ENCODE peak calls at places on chromosomes 11 and 22, in seven cellular contexts. X, C, B, A, K, H and S are unnamed samples.

GRCh38 chr22:31343235-31344191 is 2.6 kb downstream of the PATZ1 start:
- DNase-seq in X (no peak), C (no peak), B (no peak), A (no peak), K (no peak), H (no peak), S (no peak)

GRCh38 chr11:100546714-100547113 is 140.4 kb upstream of the ARHGAP42 start:
- DNase-seq in X (peak), C (no peak), B (no peak), A (no peak), K (no peak), H (no peak), S (no peak)

GRCh38 chr11:120715239-120715638 is 203.7 kb downstream of the GRIK4 start:
- DNase-seq in X (peak), C (no peak), B (no peak), A (no peak), K (peak), H (no peak), S (no peak)

GRCh38 chr22:44942979-44943700 is 66.7 kb downstream of the PHF21B start:
- DNase-seq in X (no peak), C (no peak), B (no peak), A (no peak), K (no peak), H (no peak), S (no peak)

GRCh38 chr11:124311677-124312076 is 2.1 kb downstream of the OR8D1 start:
- DNase-seq in X (no peak), C (no peak), B (no peak), A (no peak), K (no peak), H (no peak), S (no peak)

GRCh38 chr22:46588279-46589140 is 31.7 kb upstream of the GRAMD4 start:
- DNase-seq in X (no peak), C (no peak), B (no peak), A (no peak), K (no peak), H (no peak), S (no peak)

GRCh38 chr11:116498161-116498560 is 274.6 kb downstream of the BUD13 start:
- DNase-seq in X (no peak), C (no peak), B (no peak), A (no peak), K (no peak), H (no peak), S (no peak)

GRCh38 chr11:68581901-68582300 is 102.4 kb upstream of the GAL start:
- DNase-seq in X (no peak), C (no peak), B (no peak), A (no peak), K (no peak), H (no peak), S (no peak)

GRCh38 chr22:22593964-22594656 is 35.0 kb upstream of the PRAME start:
- DNase-seq in X (peak), C (peak), B (peak), A (no peak), K (peak), H (peak), S (peak)

GRCh38 chr22:17264321-17265052 is 45.3 kb upstream of the ADA2 start:
- DNase-seq in X (no peak), C (no peak), B (no peak), A (no peak), K (no peak), H (no peak), S (no peak)

GRCh38 chr22:44325718-44326548 is 13.2 kb upstream of the SHISAL1 start:
- DNase-seq in X (peak), C (no peak), B (no peak), A (no peak), K (no peak), H (no peak), S (no peak)

GRCh38 chr22:28112548-28113043 is 193.5 kb upstream of the PITPNB start:
- DNase-seq in X (peak), C (no peak), B (no peak), A (no peak), K (no peak), H (no peak), S (no peak)

GRCh38 chr22:46012182-46012880 is 35.4 kb upstream of the WNT7B start:
- DNase-seq in X (no peak), C (no peak), B (no peak), A (no peak), K (no peak), H (no peak), S (no peak)

GRCh38 chr11:96306933-96307747 is 35.9 kb downstream of the MAML2 start:
- DNase-seq in X (peak), C (no peak), B (peak), A (no peak), K (no peak), H (peak), S (peak)

GRCh38 chr11:90204407-90204806 is 18.4 kb downstream of the CHORDC1 start:
- DNase-seq in X (no peak), C (no peak), B (no peak), A (no peak), K (no peak), H (no peak), S (no peak)

GRCh38 chr22:48393041-48393370 is 1434.7 kb downstream of the BRD1 start:
- DNase-seq in X (no peak), C (no peak), B (no peak), A (no peak), K (no peak), H (no peak), S (no peak)

GRCh38 chr11:117600261-117600783 is 196.7 kb downstream of the DSCAML1 start:
- DNase-seq in X (no peak), C (no peak), B (no peak), A (peak), K (no peak), H (no peak), S (no peak)

GRCh38 chr11:37506516-37506915 is 908.5 kb upstream of the RAG2 start:
- DNase-seq in X (no peak), C (no peak), B (no peak), A (no peak), K (no peak), H (no peak), S (no peak)